ENCODE peak calls at places on chromosomes 13 and 19, in four cellular contexts. T, D, P and X are unnamed samples.

GRCh38 chr13:111202149-111202548 is 87.0 kb downstream of the ARHGEF7 start:
- DNase-seq in T (peak), D (peak), P (no peak), X (no peak)

GRCh38 chr19:19067276-19068072 is 3.7 kb downstream of the SLC25A42 start:
- DNase-seq in T (no peak), D (no peak), P (no peak), X (no peak)

GRCh38 chr19:10517361-10517759 is at the start of gene S1PR5:
- DNase-seq in T (peak), D (peak), P (no peak), X (no peak)

GRCh38 chr19:33748231-33748630 is 48.4 kb upstream of the KCTD15 start:
- DNase-seq in T (no peak), D (no peak), P (no peak), X (no peak)

GRCh38 chr19:17577698-17578097 is 22.2 kb downstream of the COLGALT1 start:
- DNase-seq in T (peak), D (no peak), P (no peak), X (no peak)

GRCh38 chr19:28184997-28185396 is 1028.0 kb downstream of the UQCRFS1 start:
- DNase-seq in T (no peak), D (peak), P (no peak), X (no peak)

GRCh38 chr13:110236831-110237261 is 70.1 kb downstream of the COL4A1 start:
- DNase-seq in T (no peak), D (no peak), P (no peak), X (no peak)

GRCh38 chr19:39407394-39407643 is 672 bp downstream of the ZFP36 start:
- DNase-seq in T (no peak), D (no peak), P (no peak), X (no peak)

GRCh38 chr19:44684892-44685847 is 13.8 kb upstream of the CEACAM16 start:
- DNase-seq in T (peak), D (peak), P (no peak), X (no peak)

GRCh38 chr19:31639306-31639705 is 290.1 kb upstream of the TSHZ3 start:
- DNase-seq in T (no peak), D (peak), P (no peak), X (no peak)

GRCh38 chr13:106455777-106456176 is 79.7 kb downstream of the EFNB2 start:
- DNase-seq in T (no peak), D (no peak), P (no peak), X (no peak)

GRCh38 chr13:113941571-113942191 is 32.2 kb downstream of the C13orf46 start:
- DNase-seq in T (no peak), D (peak), P (no peak), X (no peak)

GRCh38 chr13:34698953-34699352 is 243.1 kb upstream of the NBEA start:
- DNase-seq in T (no peak), D (no peak), P (no peak), X (no peak)

GRCh38 chr13:113208424-113209335 is at the start of gene PCID2:
- DNase-seq in T (peak), D (peak), P (peak), X (peak)

GRCh38 chr19:13262450-13262849 is 112.2 kb downstream of the IER2 start:
- DNase-seq in T (peak), D (peak), P (peak), X (no peak)

GRCh38 chr19:35120898-35121297 is 5.3 kb downstream of the FXYD3 start:
- DNase-seq in T (no peak), D (no peak), P (no peak), X (no peak)

GRCh38 chr13:102589291-102589822 is 7.4 kb upstream of the TPP2 start:
- DNase-seq in T (no peak), D (no peak), P (no peak), X (no peak)

GRCh38 chr13:97307882-97308624 is 85.9 kb downstream of the MBNL2 start:
- DNase-seq in T (peak), D (peak), P (no peak), X (no peak)

GRCh38 chr19:33240181-33240771 is 14.6 kb upstream of the SLC7A10 start:
- DNase-seq in T (no peak), D (no peak), P (no peak), X (no peak)

GRCh38 chr13:48534911-48535501 is 2.1 kb upstream of the RCBTB2 start:
- DNase-seq in T (no peak), D (no peak), P (no peak), X (no peak)

GRCh38 chr19:51546107-51546649 is 14.7 kb upstream of the SIGLEC6 start:
- DNase-seq in T (no peak), D (no peak), P (peak), X (no peak)